ENCODE peak calls at places on chromosomes 6 and 20, in six cellular contexts. One of them, this sample, is unnamed.

GRCh38 chr20:57266251-57267157 is at the start of gene BMP7:
- DNase-seq in GM06990: no peak
- DNase-seq in cerebellum: peak
- DNase-seq in T-helper 9 cell: no peak
- DNase-seq in suprapubic skin: peak
- DNase-seq in CD4-positive, CD25-positive, alpha-beta regulatory T cell: no peak
- DNase-seq in this sample: peak

GRCh38 chr6:36604090-36605060 is 10.2 kb downstream of the SRSF3 start:
- DNase-seq in T-helper 9 cell: no peak
- DNase-seq in suprapubic skin: peak
- DNase-seq in GM06990: no peak
- DNase-seq in CD4-positive, CD25-positive, alpha-beta regulatory T cell: no peak
- DNase-seq in cerebellum: no peak
- DNase-seq in this sample: no peak

GRCh38 chr6:168270274-168271174 is 49.1 kb downstream of the DACT2 start:
- DNase-seq in CD4-positive, CD25-positive, alpha-beta regulatory T cell: no peak
- DNase-seq in cerebellum: no peak
- DNase-seq in T-helper 9 cell: no peak
- DNase-seq in GM06990: no peak
- DNase-seq in suprapubic skin: no peak
- DNase-seq in this sample: no peak

GRCh38 chr6:83198486-83199172 is 5.5 kb downstream of the RWDD2A start:
- DNase-seq in CD4-positive, CD25-positive, alpha-beta regulatory T cell: no peak
- DNase-seq in T-helper 9 cell: no peak
- DNase-seq in cerebellum: no peak
- DNase-seq in GM06990: no peak
- DNase-seq in suprapubic skin: no peak
- DNase-seq in this sample: no peak

GRCh38 chr6:5681480-5681879 is 325.2 kb downstream of the NRN1 start:
- DNase-seq in CD4-positive, CD25-positive, alpha-beta regulatory T cell: peak
- DNase-seq in cerebellum: no peak
- DNase-seq in T-helper 9 cell: no peak
- DNase-seq in GM06990: no peak
- DNase-seq in suprapubic skin: no peak
- DNase-seq in this sample: no peak

GRCh38 chr6:5388319-5388718 is 127.0 kb downstream of the FARS2 start:
- DNase-seq in T-helper 9 cell: no peak
- DNase-seq in GM06990: no peak
- DNase-seq in CD4-positive, CD25-positive, alpha-beta regulatory T cell: no peak
- DNase-seq in suprapubic skin: no peak
- DNase-seq in cerebellum: no peak
- DNase-seq in this sample: no peak

GRCh38 chr6:111648100-111648499 is 42.4 kb upstream of the TRAF3IP2 start:
- DNase-seq in GM06990: no peak
- DNase-seq in cerebellum: no peak
- DNase-seq in suprapubic skin: no peak
- DNase-seq in CD4-positive, CD25-positive, alpha-beta regulatory T cell: no peak
- DNase-seq in T-helper 9 cell: no peak
- DNase-seq in this sample: no peak

GRCh38 chr6:52994031-52994788 is 874 bp downstream of the GSTA4 start:
- DNase-seq in T-helper 9 cell: no peak
- DNase-seq in CD4-positive, CD25-positive, alpha-beta regulatory T cell: no peak
- DNase-seq in suprapubic skin: no peak
- DNase-seq in GM06990: no peak
- DNase-seq in cerebellum: peak
- DNase-seq in this sample: peak

GRCh38 chr6:119172813-119173212 is 94.3 kb upstream of the FAM184A start:
- DNase-seq in T-helper 9 cell: no peak
- DNase-seq in GM06990: no peak
- DNase-seq in suprapubic skin: no peak
- DNase-seq in cerebellum: no peak
- DNase-seq in CD4-positive, CD25-positive, alpha-beta regulatory T cell: no peak
- DNase-seq in this sample: no peak

GRCh38 chr20:45771182-45771759 is 20.4 kb downstream of the WFDC3 start:
- DNase-seq in suprapubic skin: peak
- DNase-seq in CD4-positive, CD25-positive, alpha-beta regulatory T cell: peak
- DNase-seq in GM06990: no peak
- DNase-seq in T-helper 9 cell: peak
- DNase-seq in cerebellum: peak
- DNase-seq in this sample: peak

GRCh38 chr20:617934-618690 is 8.0 kb upstream of the TCF15 start:
- DNase-seq in GM06990: no peak
- DNase-seq in suprapubic skin: no peak
- DNase-seq in cerebellum: no peak
- DNase-seq in CD4-positive, CD25-positive, alpha-beta regulatory T cell: no peak
- DNase-seq in T-helper 9 cell: no peak
- DNase-seq in this sample: no peak

GRCh38 chr6:44020148-44020547 is 107.1 kb downstream of the MRPL14 start:
- DNase-seq in CD4-positive, CD25-positive, alpha-beta regulatory T cell: no peak
- DNase-seq in GM06990: no peak
- DNase-seq in T-helper 9 cell: no peak
- DNase-seq in cerebellum: no peak
- DNase-seq in suprapubic skin: peak
- DNase-seq in this sample: no peak

GRCh38 chr6:41064841-41065240 is 7.3 kb downstream of the OARD1 start:
- DNase-seq in suprapubic skin: no peak
- DNase-seq in T-helper 9 cell: no peak
- DNase-seq in cerebellum: no peak
- DNase-seq in GM06990: no peak
- DNase-seq in CD4-positive, CD25-positive, alpha-beta regulatory T cell: no peak
- DNase-seq in this sample: no peak

GRCh38 chr6:87993331-87993730 is 54.3 kb upstream of the SPACA1 start:
- DNase-seq in T-helper 9 cell: no peak
- DNase-seq in cerebellum: peak
- DNase-seq in GM06990: no peak
- DNase-seq in CD4-positive, CD25-positive, alpha-beta regulatory T cell: no peak
- DNase-seq in suprapubic skin: no peak
- DNase-seq in this sample: no peak